ENCODE peak calls at places on chromosomes 4 and X, in ten cellular contexts. S is transverse colon, X is cardiac muscle cell, D is HCT116, H is breast epithelium, G is left ventricle myocardium inferior, Z is IMR-90, N is fibroblast of mammary gland, J is AG09309, P is hepatocyte. W is an unnamed sample.

GRCh38 chr4:6272863-6273660 is 3.4 kb downstream of the WFS1 start:
- DNase-seq in D (no peak), S (no peak), J (peak), G (no peak), X (peak), N (peak), H (no peak), P (peak), Z (peak), W (peak)

GRCh38 chr4:105389167-105389566 is 84.7 kb downstream of the PPA2 start:
- DNase-seq in S (no peak), H (no peak), X (peak), Z (peak), D (no peak), P (no peak), N (no peak), J (peak), G (no peak), W (peak)

GRCh38 chr4:155759372-155760252 is 791 bp downstream of the GUCY1B1 start:
- DNase-seq in N (peak), Z (peak), H (no peak), D (no peak), G (peak), X (peak), P (peak), J (no peak), S (peak), W (no peak)

GRCh38 chr4:76830612-76831474 is 67.1 kb downstream of the SOWAHB start:
- DNase-seq in P (peak), G (no peak), S (peak), D (peak), N (peak), X (peak), J (peak), H (no peak), Z (peak), W (peak)

GRCh38 chr4:39067031-39067430 is 5.0 kb downstream of the KLHL5 start:
- DNase-seq in G (no peak), N (no peak), S (no peak), J (no peak), P (no peak), D (no peak), Z (no peak), X (no peak), H (no peak), W (no peak)

GRCh38 chrX:84155938-84156337 is 32.1 kb downstream of the RPS6KA6 start:
- DNase-seq in H (no peak), D (no peak), J (no peak), N (peak), P (no peak), X (no peak), S (no peak), Z (peak), G (no peak), W (no peak)

GRCh38 chr4:87497141-87497540 is 32.0 kb downstream of the SPARCL1 start:
- DNase-seq in D (no peak), S (no peak), N (peak), G (no peak), H (no peak), P (no peak), J (no peak), X (no peak), Z (no peak), W (no peak)

GRCh38 chr4:153622093-153622492 is 62.0 kb upstream of the TLR2 start:
- DNase-seq in S (no peak), N (no peak), D (no peak), X (no peak), G (no peak), J (no peak), Z (no peak), P (no peak), H (no peak), W (no peak)

DNA sequence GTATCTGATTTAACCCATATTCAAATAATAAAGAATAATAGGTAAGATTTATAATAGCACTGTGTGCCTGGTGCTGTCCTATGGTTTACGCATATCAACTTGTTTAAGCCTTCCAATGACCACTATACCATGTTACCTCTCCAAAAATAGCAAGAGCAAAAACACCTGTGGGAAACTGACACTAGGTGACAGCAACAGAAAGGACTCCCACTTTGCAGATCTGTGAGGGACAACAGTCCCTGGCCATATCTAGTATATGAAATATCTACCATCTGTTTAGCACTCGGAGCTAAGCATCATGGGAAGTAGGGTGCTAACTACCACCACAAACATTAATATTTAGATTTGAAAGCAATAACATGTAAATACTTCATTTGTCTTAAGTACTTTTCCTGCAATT is 55.7 kb upstream of the TXK start:
- DNase-seq in X (no peak), G (no peak), Z (no peak), D (no peak), S (no peak), P (no peak), N (no peak), H (no peak), J (no peak), W (no peak)
- TF ChIP-seq CTCF in X (no peak), G (no peak), Z (no peak), D (no peak), S (no peak), P (no peak), N (no peak), H (no peak), J (no peak), W (no peak)

GRCh38 chrX:48022100-48022499 is 15.3 kb downstream of the SPACA5 start:
- DNase-seq in G (no peak), S (no peak), H (no peak), Z (no peak), N (no peak), J (no peak), D (no peak), P (no peak), X (no peak), W (no peak)
- H3K4me3 ChIP-seq in G (peak), S (no peak), H (peak), Z (no peak), N (no peak), J (no peak), D (no peak), P (no peak), X (no peak), W (no peak)

GRCh38 chr4:99027304-99027703 is 31.8 kb downstream of the METAP1 start:
- DNase-seq in N (no peak), J (no peak), G (no peak), S (no peak), H (no peak), X (no peak), P (no peak), D (no peak), Z (no peak), W (no peak)

GRCh38 chr4:99022566-99022965 is 27.0 kb downstream of the METAP1 start:
- DNase-seq in S (no peak), G (no peak), D (no peak), N (no peak), Z (no peak), P (no peak), H (no peak), J (no peak), X (no peak), W (no peak)

GRCh38 chr4:99025506-99025905 is 30.0 kb downstream of the METAP1 start:
- DNase-seq in G (no peak), S (no peak), N (no peak), P (no peak), D (no peak), H (no peak), X (no peak), J (no peak), Z (no peak), W (no peak)

GRCh38 chr4:99021386-99021785 is 25.9 kb downstream of the METAP1 start:
- DNase-seq in D (no peak), X (no peak), Z (no peak), H (no peak), P (no peak), S (no peak), G (no peak), N (no peak), J (no peak), W (no peak)

DNA sequence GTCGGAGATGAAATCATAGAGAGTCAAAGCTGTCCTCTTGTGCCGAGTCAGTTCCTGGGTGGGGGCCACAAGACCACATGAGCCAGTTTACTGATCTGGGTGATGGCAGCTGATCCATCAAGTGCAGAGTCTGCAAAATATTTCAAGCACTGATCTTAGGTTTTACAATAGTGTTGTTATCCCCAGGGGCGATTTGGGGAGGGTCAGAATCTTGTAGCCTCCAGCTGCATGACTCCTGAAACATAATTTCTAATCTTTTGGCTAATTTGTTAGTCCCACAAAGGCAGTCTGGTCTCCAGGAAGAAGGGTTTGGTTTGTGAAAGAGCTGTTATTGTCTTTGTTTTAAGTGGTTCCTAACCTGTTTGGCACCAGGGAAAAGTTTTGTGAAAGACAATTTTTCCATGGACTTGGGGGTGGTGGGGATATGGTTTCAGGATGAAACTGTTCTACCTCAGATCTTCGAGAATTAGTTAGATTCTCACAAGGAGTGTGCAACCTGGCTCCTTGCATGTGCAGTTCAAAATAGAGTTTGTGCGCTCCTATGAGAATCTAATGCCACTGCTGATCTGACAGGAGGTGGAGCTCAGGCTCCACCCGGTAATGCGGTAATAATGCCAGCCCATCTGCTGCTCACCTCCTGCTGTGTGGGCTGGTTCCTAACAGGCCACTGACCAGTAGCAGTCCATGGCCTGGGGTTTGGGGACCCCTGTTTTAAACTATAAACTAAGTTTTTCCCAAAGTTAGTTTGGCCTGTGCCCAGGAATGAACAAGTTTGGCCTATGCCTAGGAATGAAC is 29.2 kb downstream of the METAP1 start:
- DNase-seq in P (no peak), X (no peak), H (no peak), S (peak), Z (no peak), N (no peak), D (no peak), G (peak), J (no peak), W (no peak)
- TF ChIP-seq CTCF in P (no peak), X (no peak), H (no peak), S (no peak), Z (no peak), N (no peak), D (no peak), G (peak), J (no peak), W (no peak)

DNA sequence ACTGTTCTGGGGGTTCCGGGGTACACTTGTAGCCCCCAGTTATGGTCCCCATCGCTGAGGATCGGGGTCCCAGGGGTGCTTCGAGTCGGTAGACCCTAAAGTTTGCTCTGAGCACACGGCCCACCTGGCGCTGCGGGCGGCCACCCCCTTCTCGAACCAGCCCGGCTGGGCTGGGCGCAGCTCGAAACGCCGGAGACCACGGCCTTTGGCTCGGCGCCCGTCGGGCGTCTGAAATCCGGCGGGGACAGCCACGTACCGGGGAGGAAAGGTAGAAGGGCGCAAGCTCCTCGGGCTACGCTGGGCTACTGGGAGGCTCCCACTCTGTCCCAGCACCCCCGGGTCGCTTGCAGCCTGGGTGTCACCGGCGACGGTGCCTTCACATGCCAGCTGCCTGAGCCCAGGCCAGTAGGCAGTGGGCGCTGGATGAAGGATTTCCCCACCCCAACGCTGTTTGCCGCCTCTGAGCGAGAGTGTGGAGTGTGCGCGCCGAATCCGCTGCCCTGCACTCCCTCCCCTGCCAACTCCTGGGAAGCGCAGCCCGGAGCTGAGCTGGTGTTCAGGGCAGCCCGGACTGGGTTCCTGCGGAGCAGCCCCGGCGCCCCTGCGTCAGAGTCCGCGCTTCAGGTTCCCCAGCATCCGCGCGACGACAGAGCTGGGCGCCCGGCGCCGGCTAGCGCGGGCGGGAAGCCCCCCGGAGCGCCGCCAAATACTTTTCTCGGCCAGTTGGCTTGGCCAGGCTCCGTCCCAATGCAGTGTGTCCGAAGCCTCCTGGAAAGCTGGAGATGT is 637 bp downstream of the MAMLD1 start:
- DNase-seq in N (peak), X (peak), Z (peak), D (no peak), G (peak), S (peak), P (peak), J (no peak), H (no peak), W (peak)
- H3K4me3 ChIP-seq in N (peak), X (peak), Z (peak), D (peak), G (peak), S (peak), P (peak), J (peak), H (peak), W (peak)

DNA sequence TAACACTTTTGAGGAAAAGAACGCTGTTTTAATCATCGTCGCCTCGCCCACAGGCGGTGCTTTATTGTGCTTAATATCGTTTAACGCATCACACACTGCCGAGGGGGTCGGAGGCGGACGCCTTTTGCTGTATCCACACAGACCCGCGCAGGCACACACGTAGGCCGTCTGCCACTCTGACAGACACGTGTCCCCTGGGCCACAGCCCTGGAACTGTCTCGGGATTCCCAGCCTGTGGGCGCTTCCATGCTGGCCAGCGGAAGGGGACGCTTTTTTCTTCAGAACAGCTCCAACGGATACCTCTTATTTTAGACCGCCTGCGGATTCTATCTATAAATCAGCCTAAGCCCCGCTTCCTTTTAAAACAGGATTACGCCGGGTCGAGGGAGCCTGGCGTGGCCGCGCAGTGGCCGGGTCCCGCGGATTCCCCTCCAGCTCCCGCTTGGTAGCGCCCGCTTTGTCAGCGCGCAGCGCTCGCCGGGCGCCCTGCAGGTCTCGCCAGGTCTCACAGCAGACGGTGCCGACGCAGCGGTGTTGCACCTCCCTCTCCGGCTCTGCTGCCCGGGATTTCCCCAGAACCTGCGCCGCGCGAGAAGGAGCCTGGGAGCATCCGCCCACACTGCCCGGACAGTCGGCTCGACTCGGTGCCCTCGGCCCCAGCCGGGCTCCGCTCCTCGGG is at the start of gene NOCT:
- DNase-seq in P (peak), N (peak), X (peak), G (peak), D (peak), H (peak), J (peak), Z (peak), S (peak), W (peak)
- TF ChIP-seq CTCF in P (no peak), N (no peak), X (no peak), G (peak), D (no peak), H (peak), J (no peak), Z (no peak), S (peak), W (no peak)

DNA sequence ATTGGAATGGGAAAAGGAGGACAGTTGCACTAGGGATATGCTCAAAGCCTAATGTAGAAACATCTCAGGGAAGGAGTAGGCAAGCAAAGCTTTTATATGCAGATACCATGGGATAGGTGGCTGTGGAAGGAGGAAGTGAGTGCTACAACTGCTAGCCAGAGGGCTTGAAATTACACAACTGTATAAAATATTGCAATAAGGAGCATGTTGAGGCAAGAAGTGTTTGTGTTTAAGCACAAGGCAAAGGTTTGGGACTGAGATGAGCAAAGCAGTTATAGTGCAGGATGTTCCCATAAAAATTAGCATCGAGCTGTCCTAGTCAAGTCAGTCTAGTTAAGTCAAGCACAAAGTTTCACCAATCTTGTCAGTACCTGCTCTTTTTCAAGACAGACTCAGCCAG is 35.6 kb upstream of the DCAF8L1 start:
- DNase-seq in S (no peak), H (no peak), N (no peak), D (no peak), X (no peak), J (no peak), P (no peak), G (no peak), Z (no peak), W (no peak)
- H3K4me3 ChIP-seq in S (no peak), H (no peak), N (no peak), D (no peak), X (no peak), J (no peak), P (no peak), G (no peak), Z (no peak), W (no peak)

GRCh38 chr4:115082633-115083032 is 30.8 kb downstream of the NDST4 start:
- DNase-seq in H (no peak), Z (no peak), D (no peak), S (no peak), X (no peak), N (no peak), P (no peak), J (no peak), G (no peak), W (no peak)

GRCh38 chr4:115076691-115077090 is 36.7 kb downstream of the NDST4 start:
- DNase-seq in P (no peak), S (no peak), J (no peak), N (no peak), X (no peak), D (no peak), Z (no peak), G (no peak), H (no peak), W (no peak)
- TF ChIP-seq CTCF in P (no peak), S (no peak), J (no peak), N (no peak), X (no peak), D (no peak), Z (no peak), G (no peak), H (no peak), W (no peak)

GRCh38 chrX:5051831-5052491 is 1176.7 kb downstream of the NLGN4X start:
- DNase-seq in J (no peak), X (peak), P (peak), H (no peak), Z (no peak), N (peak), G (peak), D (no peak), S (peak), W (no peak)
- H3K4me3 ChIP-seq in J (no peak), X (no peak), P (no peak), H (no peak), Z (no peak), N (no peak), G (no peak), D (no peak), S (no peak), W (no peak)

W was measured in fibroblast of the aortic adventitia.